ENCODE peak calls at places on chromosomes 11 and 22, in five cellular contexts. W is IMR-90, B is uterus, I is tibial nerve, J is neuronal stem cell. S is an unnamed sample.

GRCh38 chr11:119432484-119433368 is 9.8 kb upstream of the THY1 start:
- DNase-seq in W (peak; percentile 77), B (no peak), I (no peak), J (no peak), S (no peak)

GRCh38 chr11:59754494-59754858 is 700 bp upstream of the STX3 start:
- DNase-seq in W (peak; percentile 3), B (peak; percentile 21), I (no peak), J (no peak), S (no peak)

GRCh38 chr22:40377931-40378330 is 7.5 kb downstream of the SGSM3 start:
- DNase-seq in W (no peak), B (no peak), I (no peak), J (no peak), S (no peak)

GRCh38 chr22:34004058-34004457 is 83.8 kb upstream of the LARGE1 start:
- DNase-seq in W (no peak), B (no peak), I (no peak), J (no peak), S (no peak)

GRCh38 chr11:121895919-121896318 is 220.1 kb downstream of the BLID start:
- DNase-seq in W (peak; percentile 61), B (no peak), I (no peak), J (no peak), S (no peak)

GRCh38 chr11:44112083-44112865 is 16.8 kb downstream of the EXT2 start:
- DNase-seq in W (peak; percentile 76), B (peak; percentile 24), I (no peak), J (no peak), S (no peak)

GRCh38 chr11:90134420-90135003 is at the start of gene NAALAD2:
- DNase-seq in W (peak; percentile 9), B (peak; percentile 35), I (peak; percentile 24), J (peak; percentile 70), S (peak; percentile 30)

GRCh38 chr11:107741044-107741823 is 29.4 kb upstream of the SLN start:
- DNase-seq in W (peak; percentile 44), B (no peak), I (no peak), J (no peak), S (peak; percentile 36)

GRCh38 chr11:110434952-110435779 is 5.4 kb downstream of the FDX1 start:
- DNase-seq in W (no peak), B (no peak), I (no peak), J (no peak), S (no peak)

GRCh38 chr22:42993651-42994275 is 21.2 kb downstream of the PACSIN2 start:
- DNase-seq in W (peak; percentile 60), B (no peak), I (no peak), J (no peak), S (no peak)

GRCh38 chr11:58788355-58789023 is 56.0 kb downstream of the GLYATL2 start:
- DNase-seq in W (peak; percentile 61), B (no peak), I (no peak), J (peak; percentile 31), S (peak; percentile 45)

GRCh38 chr22:22663861-22664800 is 19.7 kb downstream of the GGTLC2 start:
- DNase-seq in W (no peak), B (no peak), I (no peak), J (no peak), S (no peak)

GRCh38 chr22:40300884-40301672 is 45.2 kb upstream of the ADSL start:
- DNase-seq in W (no peak), B (no peak), I (no peak), J (no peak), S (no peak)

GRCh38 chr11:72789493-72790131 is 4.2 kb downstream of the STARD10 start:
- DNase-seq in W (peak; percentile 52), B (peak; percentile 70), I (no peak), J (no peak), S (no peak)

GRCh38 chr11:104531075-104531474 is 367.1 kb upstream of the PDGFD start:
- DNase-seq in W (no peak), B (no peak), I (no peak), J (no peak), S (no peak)

GRCh38 chr11:129283141-129283540 is 91.0 kb upstream of the ARHGAP32 start:
- DNase-seq in W (no peak), B (no peak), I (no peak), J (no peak), S (no peak)

GRCh38 chr11:57316017-57316416 is 8.7 kb downstream of the TNKS1BP1 start:
- DNase-seq in W (no peak), B (no peak), I (no peak), J (no peak), S (no peak)

GRCh38 chr11:116791002-116791812 is 472 bp downstream of the APOA5 start:
- DNase-seq in W (peak; percentile 55), B (peak; percentile 64), I (peak; percentile 56), J (peak; percentile 76), S (peak; percentile 82)

GRCh38 chr22:49497266-49497665 is 330.4 kb downstream of the BRD1 start:
- DNase-seq in W (no peak), B (no peak), I (no peak), J (no peak), S (no peak)

GRCh38 chr11:78715639-78716311 is 141.1 kb upstream of the NARS2 start:
- DNase-seq in W (peak; percentile 91), B (no peak), I (no peak), J (peak; percentile 59), S (peak; percentile 39)

GRCh38 chr11:5040876-5041275 is 5.5 kb upstream of the OR52J3 start:
- DNase-seq in W (no peak), B (no peak), I (no peak), J (no peak), S (no peak)

GRCh38 chr22:41517172-41518047 is 26.9 kb downstream of the POLR3H start:
- DNase-seq in W (peak; percentile 46), B (peak; percentile 80), I (peak; percentile 85), J (peak; percentile 57), S (peak; percentile 77)

GRCh38 chr11:43989162-43989961 is 46.9 kb downstream of the C11orf96 start:
- DNase-seq in W (no peak), B (peak; percentile 52), I (peak; percentile 37), J (no peak), S (no peak)

GRCh38 chr11:31995525-31996123 is 95.2 kb upstream of the RCN1 start:
- DNase-seq in W (peak; percentile 19), B (no peak), I (no peak), J (no peak), S (no peak)

GRCh38 chr22:26669060-26669481 is 11.7 kb downstream of the MIAT start:
- DNase-seq in W (peak; percentile 63), B (no peak), I (no peak), J (no peak), S (no peak)

GRCh38 chr11:112260490-112260889 is at the start of gene PLET1:
- DNase-seq in W (peak; percentile 30), B (no peak), I (no peak), J (no peak), S (no peak)

GRCh38 chr11:72591785-72592490 is 82.3 kb downstream of the PDE2A start:
- DNase-seq in W (no peak), B (no peak), I (no peak), J (no peak), S (no peak)

GRCh38 chr11:12288934-12289666 is 88.3 kb upstream of the PARVA start:
- DNase-seq in W (no peak), B (no peak), I (no peak), J (no peak), S (no peak)

GRCh38 chr11:86593833-86594232 is 78.6 kb downstream of the ME3 start:
- DNase-seq in W (no peak), B (no peak), I (no peak), J (no peak), S (no peak)
- H3K4me1 ChIP-seq in W (peaks cover 9% of the 10 kb centered on the region), B (peaks cover 12% of the 10 kb centered on the region), I (peaks cover 14% of the 10 kb centered on the region), J (peaks cover 64% of the 10 kb centered on the region), S (peaks cover 26% of the 10 kb centered on the region)

GRCh38 chr11:6962141-6962540 is 35.9 kb downstream of the ZNF215 start:
- DNase-seq in W (peak; percentile 23), B (no peak), I (no peak), J (no peak), S (no peak)

DNA sequence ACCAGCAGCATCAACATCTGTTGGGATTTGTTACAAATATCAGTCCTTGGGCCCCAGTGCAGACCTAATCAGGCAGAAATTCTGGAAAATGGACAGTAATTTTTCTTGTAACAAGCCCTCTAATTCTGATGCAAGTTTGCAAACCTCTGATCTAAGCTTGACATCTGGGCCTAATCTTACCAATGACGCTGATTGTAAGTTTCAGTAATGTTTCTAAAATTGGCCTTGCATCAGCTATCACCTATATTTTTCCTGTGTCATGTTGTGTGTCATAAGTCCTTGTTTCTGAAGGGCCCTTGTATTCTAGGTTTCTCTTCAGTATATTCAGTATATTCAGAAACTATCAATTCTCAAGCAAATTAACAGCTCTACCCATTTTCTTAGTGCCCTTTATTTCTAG is 36.4 kb downstream of the ZNF215 start:
- DNase-seq in W (no peak), B (no peak), I (no peak), J (no peak), S (no peak)
- H3K27ac ChIP-seq in W (no peak overlapping the region), B (no peak overlapping the region), I (no peak overlapping the region), J (no peak overlapping the region), S (no peak overlapping the region)

GRCh38 chr11:19342036-19342435 is 101.3 kb upstream of the E2F8 start:
- DNase-seq in W (no peak), B (no peak), I (no peak), J (no peak), S (no peak)

GRCh38 chr11:19345848-19346681 is 105.3 kb upstream of the E2F8 start:
- DNase-seq in W (no peak), B (no peak), I (no peak), J (peak; percentile 43), S (no peak)

GRCh38 chr11:19347911-19348310 is 107.2 kb upstream of the E2F8 start:
- DNase-seq in W (no peak), B (no peak), I (no peak), J (no peak), S (no peak)

GRCh38 chr11:19345519-19345847 is 104.7 kb upstream of the E2F8 start:
- DNase-seq in W (no peak), B (no peak), I (no peak), J (peak; percentile 38), S (no peak)

GRCh38 chr11:19344661-19345518 is 104.1 kb upstream of the E2F8 start:
- DNase-seq in W (peak; percentile 24), B (no peak), I (no peak), J (peak; percentile 76), S (no peak)
- H3K4me3 ChIP-seq in W (peak overlapping the region; percentile 13), B (no peak overlapping the region), I (peak overlapping the region; percentile 25), J (peak overlapping the region; percentile 77), S (peak overlapping the region; percentile 27)

DNA sequence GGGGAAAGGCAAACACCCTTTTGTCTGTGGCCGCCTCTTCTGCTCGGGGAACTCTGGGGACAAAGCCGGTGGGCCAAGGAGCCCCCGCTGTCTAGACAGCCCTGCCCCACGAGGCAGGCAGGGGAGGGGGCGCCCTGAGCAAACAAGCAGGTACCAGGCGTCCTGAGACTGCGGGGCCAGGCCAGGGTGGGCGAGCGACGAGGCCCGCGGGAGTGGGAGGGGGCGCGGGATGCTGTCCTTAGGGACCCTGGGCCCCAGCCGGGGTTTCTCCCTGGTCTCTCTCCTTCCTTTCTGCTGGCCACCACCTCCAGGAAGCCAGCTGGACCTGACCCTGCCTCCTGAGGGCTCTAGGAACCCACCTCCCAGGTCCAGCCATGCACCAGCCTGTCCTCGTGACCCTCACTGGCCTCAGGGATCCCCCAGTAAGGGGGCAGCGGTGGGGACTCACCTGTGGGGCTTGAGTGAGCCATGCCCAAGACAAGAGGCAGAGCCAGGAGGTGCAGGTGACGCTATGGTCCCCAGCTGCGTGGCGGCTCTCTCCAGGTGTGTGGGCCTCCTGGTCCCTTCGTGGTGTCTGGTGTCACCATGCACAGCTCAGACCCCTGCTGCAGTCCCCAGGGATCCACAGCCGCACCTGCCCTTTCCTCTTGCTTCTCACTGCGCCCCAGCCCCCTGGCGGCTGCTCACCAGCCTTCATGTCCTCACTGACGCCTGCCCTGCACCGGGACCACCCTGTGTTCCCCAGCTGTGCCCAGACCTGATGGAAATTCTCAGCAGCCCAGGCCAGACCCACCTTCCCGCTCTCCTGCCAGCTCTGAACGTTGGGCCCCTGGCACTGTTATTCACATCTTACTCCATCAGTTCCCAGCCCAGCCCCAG is 26.5 kb upstream of the MUC5AC start:
- DNase-seq in W (no peak), B (no peak), I (no peak), J (no peak), S (no peak)
- H3K4me1 ChIP-seq in W (no peaks in the 10 kb centered on the region), B (no peaks in the 10 kb centered on the region), I (no peaks in the 10 kb centered on the region), J (no peaks in the 10 kb centered on the region), S (no peaks in the 10 kb centered on the region)